ENCODE peak calls at places on chromosomes 12 and 14, in five cellular contexts. X, I, Z, Y and N are unnamed samples.

GRCh38 chr12:57632369-57632897 is 568 bp downstream of the B4GALNT1 start:
- DNase-seq in X (no peak), I (no peak), Z (peak; percentile 28), Y (peak; percentile 75), N (peak; percentile 48)

GRCh38 chr14:91839754-91840153 is 27.6 kb downstream of the TC2N start:
- DNase-seq in X (no peak), I (no peak), Z (no peak), Y (no peak), N (no peak)

GRCh38 chr14:92317511-92317910 is 5.5 kb upstream of the SLC24A4 start:
- DNase-seq in X (no peak), I (peak; percentile 38), Z (no peak), Y (no peak), N (no peak)

GRCh38 chr14:34479694-34480093 is 17.7 kb upstream of the SPTSSA start:
- DNase-seq in X (no peak), I (no peak), Z (no peak), Y (no peak), N (no peak)

GRCh38 chr14:75315143-75315542 is 36.5 kb downstream of the FOS start:
- DNase-seq in X (peak; percentile 41), I (peak; percentile 52), Z (no peak), Y (peak; percentile 70), N (no peak)

GRCh38 chr12:67592228-67593011 is 56.1 kb upstream of the DYRK2 start:
- DNase-seq in X (peak; percentile 67), I (peak; percentile 51), Z (no peak), Y (no peak), N (peak; percentile 26)

GRCh38 chr14:71139058-71139946 is 232.0 kb downstream of the PCNX1 start:
- DNase-seq in X (peak; percentile 62), I (peak; percentile 48), Z (peak; percentile 56), Y (peak; percentile 72), N (peak; percentile 65)

GRCh38 chr12:98696036-98696646 is 51.1 kb downstream of the APAF1 start:
- DNase-seq in X (no peak), I (peak; percentile 9), Z (no peak), Y (no peak), N (no peak)

GRCh38 chr12:65832217-65832616 is 7.9 kb downstream of the HMGA2 start:
- DNase-seq in X (no peak), I (no peak), Z (no peak), Y (no peak), N (no peak)

GRCh38 chr12:119589634-119590033 is 3.9 kb upstream of the TMEM233 start:
- DNase-seq in X (no peak), I (no peak), Z (no peak), Y (no peak), N (no peak)

GRCh38 chr14:36767603-36768281 is 106.1 kb downstream of the PAX9 start:
- DNase-seq in X (peak; percentile 55), I (no peak), Z (no peak), Y (no peak), N (no peak)

GRCh38 chr14:90642239-90642717 is 174.0 kb downstream of the TTC7B start:
- DNase-seq in X (no peak), I (peak; percentile 32), Z (no peak), Y (no peak), N (no peak)

GRCh38 chr12:89927226-89927698 is 218.6 kb upstream of the ATP2B1 start:
- DNase-seq in X (no peak), I (no peak), Z (no peak), Y (no peak), N (peak; percentile 82)

GRCh38 chr12:110370732-110371141 is 32.8 kb downstream of the ANAPC7 start:
- DNase-seq in X (peak; percentile 46), I (no peak), Z (no peak), Y (no peak), N (no peak)

GRCh38 chr12:80129895-80130535 is 30.7 kb downstream of the OTOGL start:
- DNase-seq in X (no peak), I (peak; percentile 31), Z (no peak), Y (no peak), N (no peak)

GRCh38 chr14:101918125-101918989 is 46.0 kb upstream of the DYNC1H1 start:
- DNase-seq in X (no peak), I (no peak), Z (no peak), Y (no peak), N (no peak)

GRCh38 chr12:75660805-75661404 is 149.5 kb upstream of the KRR1 start:
- DNase-seq in X (peak; percentile 27), I (peak; percentile 90), Z (no peak), Y (no peak), N (no peak)

GRCh38 chr12:108689314-108690190 is 41.8 kb downstream of the CORO1C start:
- DNase-seq in X (no peak), I (peak; percentile 55), Z (no peak), Y (no peak), N (no peak)

GRCh38 chr12:93785262-93786010 is 108.3 kb downstream of the CRADD start:
- DNase-seq in X (peak; percentile 94), I (peak; percentile 97), Z (peak; percentile 59), Y (peak; percentile 85), N (no peak)

GRCh38 chr12:50642035-50642451 is 121.9 kb upstream of the ATF1 start:
- DNase-seq in X (peak; percentile 55), I (peak; percentile 89), Z (no peak), Y (no peak), N (no peak)

GRCh38 chr14:68619805-68620574 is 172.9 kb downstream of the ZFP36L1 start:
- DNase-seq in X (no peak), I (peak; percentile 73), Z (no peak), Y (peak; percentile 75), N (no peak)

GRCh38 chr12:27635349-27635972 is 60.8 kb upstream of the REP15 start:
- DNase-seq in X (peak; percentile 70), I (peak; percentile 77), Z (no peak), Y (no peak), N (peak; percentile 17)

GRCh38 chr14:55814873-55815272 is 234.9 kb downstream of the KTN1 start:
- DNase-seq in X (no peak), I (peak; percentile 42), Z (no peak), Y (no peak), N (no peak)

GRCh38 chr12:75971253-75971652 is 60.3 kb downstream of the PHLDA1 start:
- DNase-seq in X (no peak), I (no peak), Z (no peak), Y (no peak), N (no peak)

GRCh38 chr12:50287271-50287670 is 4.0 kb upstream of the LIMA1 start:
- DNase-seq in X (no peak), I (no peak), Z (no peak), Y (no peak), N (no peak)

GRCh38 chr12:125100551-125101434 is 35.6 kb downstream of the AACS start:
- DNase-seq in X (no peak), I (no peak), Z (no peak), Y (no peak), N (no peak)

DNA sequence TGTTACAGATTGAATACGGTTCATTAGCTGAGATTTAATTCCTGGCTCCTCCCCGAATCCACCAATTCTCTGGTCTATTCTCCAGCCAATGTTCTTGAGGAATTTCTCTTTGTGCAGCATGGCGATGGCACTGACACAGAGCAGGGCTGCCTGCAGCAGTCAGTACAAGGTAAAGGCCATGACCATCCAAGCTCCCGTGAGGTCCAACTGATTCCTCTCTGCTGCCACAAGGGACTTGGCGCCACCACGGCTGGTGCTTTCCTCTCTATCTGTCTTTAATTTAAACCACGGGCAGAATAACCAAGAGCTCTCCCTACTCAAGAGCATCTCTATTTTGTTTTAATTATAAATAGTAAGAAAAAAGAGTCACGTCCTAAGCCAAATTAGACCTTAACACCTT is 12.2 kb downstream of the TMEM116 start:
- DNase-seq in X (no peak), I (no peak), Z (no peak), Y (no peak), N (no peak)
- TF ChIP-seq CTCF in X (no peak), I (no peak), Z (no peak), Y (no peak), N (no peak)

DNA sequence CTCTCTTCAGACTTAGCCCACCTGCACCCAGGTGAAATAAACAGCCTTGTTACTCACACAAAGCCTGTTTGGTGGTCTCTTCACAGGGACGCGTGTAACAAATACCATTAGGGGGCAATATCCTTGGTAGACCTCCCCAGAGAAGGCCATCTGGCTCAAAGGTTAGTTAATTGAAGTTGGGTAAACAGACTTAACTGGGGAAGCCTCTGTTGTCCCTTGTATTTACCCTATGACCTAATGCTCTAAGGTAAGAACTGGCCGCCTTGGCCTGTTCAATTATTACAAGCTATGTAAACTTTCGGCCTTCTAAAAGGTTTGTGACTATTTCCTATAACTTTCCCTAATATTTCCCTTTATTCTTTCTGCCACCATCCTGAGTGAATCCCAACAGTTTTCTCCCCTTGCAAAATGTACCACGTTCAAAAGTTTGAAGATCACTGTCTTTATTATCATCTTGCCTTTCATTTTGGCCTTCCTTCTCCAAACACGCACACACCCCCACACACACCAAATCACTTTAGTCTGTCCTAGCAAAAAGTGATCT is 15.3 kb upstream of the LYZ start:
- DNase-seq in X (no peak), I (no peak), Z (no peak), Y (no peak), N (no peak)
- TF ChIP-seq CTCF in X (no peak), I (no peak), Z (no peak), Y (no peak), N (no peak)

GRCh38 chr12:100229036-100229635 is 28.5 kb downstream of the ACTR6 start:
- DNase-seq in X (peak; percentile 53), I (peak; percentile 13), Z (no peak), Y (no peak), N (no peak)
- TF ChIP-seq CTCF in X (peak; percentile 15), I (peak; percentile 11), Z (no peak), Y (no peak), N (no peak)

GRCh38 chr12:53090105-53090504 is 7.4 kb upstream of the IGFBP6 start:
- DNase-seq in X (no peak), I (no peak), Z (no peak), Y (no peak), N (no peak)
- TF ChIP-seq CTCF in X (no peak), I (no peak), Z (no peak), Y (no peak), N (no peak)

DNA sequence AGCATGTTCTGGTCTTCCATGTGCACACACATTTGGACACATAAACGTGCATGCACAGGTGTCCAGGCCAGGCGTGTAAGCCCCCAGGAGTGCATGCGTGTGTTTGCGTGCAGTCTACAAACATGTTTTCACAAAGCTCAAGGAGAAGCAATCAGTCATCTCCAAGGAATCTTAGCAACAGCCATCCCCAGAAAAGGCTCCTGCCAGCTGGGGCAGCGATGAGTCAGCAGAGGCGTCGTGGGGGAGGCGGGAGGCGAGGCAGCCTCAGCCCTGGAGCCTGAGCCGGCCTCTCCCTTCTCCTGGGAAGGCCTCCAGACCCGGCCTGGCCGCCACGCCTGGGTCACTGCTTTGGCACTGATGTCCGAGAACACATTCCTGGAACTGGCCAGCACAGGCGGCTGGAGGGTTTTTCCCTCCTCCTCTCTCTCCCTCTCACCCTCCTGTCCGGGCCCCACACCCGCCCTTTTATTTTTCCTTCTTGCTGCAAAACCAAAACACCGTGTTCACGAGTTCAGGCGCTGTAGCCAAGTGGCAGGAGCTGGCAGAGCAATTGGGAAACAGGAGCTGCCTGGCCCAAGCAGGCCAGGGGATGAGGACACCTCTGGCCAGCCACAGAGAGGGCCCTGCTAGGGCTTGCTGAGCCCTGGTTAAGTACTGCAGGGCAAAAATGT is 92.7 kb downstream of the LRRC74A start:
- DNase-seq in X (peak; percentile 98), I (peak; percentile 99), Z (no peak), Y (peak; percentile 100), N (no peak)
- TF ChIP-seq CTCF in X (no peak), I (peak; percentile 13), Z (no peak), Y (no peak), N (peak; percentile 20)